ENCODE peak calls at places on chromosomes 1 and 21, in six cellular contexts. P is CD8-positive, alpha-beta T cell; W is psoas muscle; H is tibial nerve; Q is stomach; A is HCT116. M is an unnamed sample. For H3K4me1, the result is how much of the 10 kb centered on the place peaks cover.

GRCh38 chr1:227913969-227914791 is 33.6 kb downstream of the WNT9A start:
- DNase-seq in P (no peak), W (no peak), H (no peak), Q (no peak), A (no peak), M (no peak)

GRCh38 chr1:161226320-161226711 is 456 bp downstream of the TOMM40L start:
- DNase-seq in P (no peak), W (no peak), H (no peak), Q (no peak), A (no peak), M (peak)

GRCh38 chr1:163085041-163085903 is 16.1 kb downstream of the RGS4 start:
- DNase-seq in P (no peak), W (no peak), H (no peak), Q (no peak), A (no peak), M (no peak)

GRCh38 chr21:36320421-36321324 is 676 bp downstream of the MORC3 start:
- DNase-seq in P (no peak), W (peak), H (peak), Q (peak), A (peak), M (peak)

GRCh38 chr1:209727785-209728184 is 23.1 kb downstream of the HSD11B1 start:
- DNase-seq in P (no peak), W (no peak), H (no peak), Q (no peak), A (no peak), M (no peak)

GRCh38 chr1:56776581-56776980 is 42.6 kb downstream of the FYB2 start:
- DNase-seq in P (no peak), W (no peak), H (no peak), Q (no peak), A (no peak), M (no peak)

GRCh38 chr1:192977089-192977706 is 82.0 kb downstream of the UCHL5 start:
- DNase-seq in P (no peak), W (no peak), H (no peak), Q (no peak), A (no peak), M (no peak)

GRCh38 chr1:107609808-107610207 is 355.2 kb downstream of the VAV3 start:
- DNase-seq in P (no peak), W (no peak), H (no peak), Q (no peak), A (no peak), M (no peak)

GRCh38 chr1:11794446-11795237 is 11.1 kb downstream of the MTHFR start:
- DNase-seq in P (no peak), W (no peak), H (no peak), Q (no peak), A (no peak), M (no peak)

GRCh38 chr1:22815421-22816062 is 104.9 kb downstream of the EPHB2 start:
- DNase-seq in P (no peak), W (no peak), H (no peak), Q (no peak), A (no peak), M (no peak)

GRCh38 chr1:75034376-75034775 is 99.8 kb upstream of the LHX8 start:
- DNase-seq in P (no peak), W (no peak), H (no peak), Q (no peak), A (no peak), M (no peak)

GRCh38 chr21:38468989-38469388 is 29.3 kb downstream of the ERG start:
- DNase-seq in P (no peak), W (no peak), H (no peak), Q (no peak), A (no peak), M (no peak)

GRCh38 chr1:199490804-199491527 is 536.5 kb upstream of the NR5A2 start:
- DNase-seq in P (no peak), W (no peak), H (no peak), Q (no peak), A (peak), M (no peak)

GRCh38 chr1:58057820-58058219 is 488.7 kb downstream of the OMA1 start:
- DNase-seq in P (no peak), W (no peak), H (no peak), Q (no peak), A (no peak), M (no peak)

GRCh38 chr1:232383455-232384074 is 246.4 kb downstream of the SIPA1L2 start:
- DNase-seq in P (no peak), W (no peak), H (no peak), Q (no peak), A (peak), M (no peak)

GRCh38 chr21:44549525-44550211 is 1.6 kb downstream of the KRTAP10-2 start:
- DNase-seq in P (no peak), W (no peak), H (no peak), Q (no peak), A (no peak), M (peak)

GRCh38 chr1:86567341-86567740 is 20.5 kb downstream of the CLCA4 start:
- DNase-seq in P (no peak), W (no peak), H (no peak), Q (no peak), A (no peak), M (no peak)

GRCh38 chr1:178500936-178501554 is 4.3 kb upstream of the CLEC20A start:
- DNase-seq in P (no peak), W (no peak), H (no peak), Q (no peak), A (no peak), M (no peak)

GRCh38 chr1:42333662-42334239 is 1.3 kb downstream of the FOXJ3 start:
- DNase-seq in P (no peak), W (no peak), H (no peak), Q (no peak), A (no peak), M (no peak)

GRCh38 chr1:70331962-70332361 is 22.6 kb downstream of the ANKRD13C start:
- DNase-seq in P (no peak), W (no peak), H (no peak), Q (no peak), A (no peak), M (no peak)

GRCh38 chr1:185911978-185912377 is 177.8 kb downstream of the HMCN1 start:
- DNase-seq in P (no peak), W (no peak), H (no peak), Q (no peak), A (no peak), M (no peak)

GRCh38 chr1:110875216-110875731 is 2.3 kb downstream of the CD53 start:
- DNase-seq in P (peak), W (no peak), H (no peak), Q (peak), A (no peak), M (no peak)

GRCh38 chr1:85544689-85545203 is 35.8 kb upstream of the CCN1 start:
- DNase-seq in P (no peak), W (no peak), H (no peak), Q (peak), A (no peak), M (no peak)

GRCh38 chr1:31786366-31787060 is 22.4 kb upstream of the ADGRB2 start:
- DNase-seq in P (no peak), W (no peak), H (no peak), Q (no peak), A (no peak), M (no peak)

GRCh38 chr1:60280256-60280655 is 206.7 kb upstream of the C1orf87 start:
- DNase-seq in P (no peak), W (no peak), H (no peak), Q (no peak), A (no peak), M (no peak)

GRCh38 chr1:209675567-209676154 is 449 bp downstream of the G0S2 start:
- DNase-seq in P (no peak), W (peak), H (no peak), Q (peak), A (no peak), M (no peak)

GRCh38 chr1:112817555-112818373 is 102.6 kb upstream of the PPM1J start:
- DNase-seq in P (no peak), W (no peak), H (no peak), Q (no peak), A (no peak), M (peak)

GRCh38 chr1:32818804-32819541 is 1.5 kb downstream of the S100PBP start:
- DNase-seq in P (no peak), W (no peak), H (no peak), Q (no peak), A (no peak), M (no peak)

GRCh38 chr1:94332952-94333351 is 85.2 kb upstream of the ABCD3 start:
- DNase-seq in P (no peak), W (no peak), H (no peak), Q (no peak), A (no peak), M (no peak)

GRCh38 chr1:200410566-200410878 is 686 bp upstream of the ZNF281 start:
- DNase-seq in P (no peak), W (no peak), H (no peak), Q (no peak), A (peak), M (peak)

GRCh38 chr1:112231331-112231730 is 164.7 kb upstream of the CTTNBP2NL start:
- DNase-seq in P (no peak), W (no peak), H (no peak), Q (no peak), A (no peak), M (no peak)

GRCh38 chr21:41993744-41994143 is 16.4 kb downstream of the ZBTB21 start:
- DNase-seq in P (no peak), W (no peak), H (no peak), Q (no peak), A (no peak), M (no peak)

GRCh38 chr1:2942410-2942809 is 78.9 kb upstream of the ACTRT2 start:
- DNase-seq in P (no peak), W (no peak), H (no peak), Q (no peak), A (no peak), M (no peak)

GRCh38 chr1:5850503-5850902 is 141.7 kb downstream of the NPHP4 start:
- DNase-seq in P (no peak), W (no peak), H (no peak), Q (no peak), A (no peak), M (no peak)

GRCh38 chr1:30416221-30416820 is 307.1 kb downstream of the MATN1 start:
- DNase-seq in P (no peak), W (no peak), H (no peak), Q (peak), A (no peak), M (no peak)

GRCh38 chr1:202170726-202171125 is 10.3 kb upstream of the PTPN7 start:
- DNase-seq in P (no peak), W (no peak), H (no peak), Q (no peak), A (no peak), M (no peak)

DNA sequence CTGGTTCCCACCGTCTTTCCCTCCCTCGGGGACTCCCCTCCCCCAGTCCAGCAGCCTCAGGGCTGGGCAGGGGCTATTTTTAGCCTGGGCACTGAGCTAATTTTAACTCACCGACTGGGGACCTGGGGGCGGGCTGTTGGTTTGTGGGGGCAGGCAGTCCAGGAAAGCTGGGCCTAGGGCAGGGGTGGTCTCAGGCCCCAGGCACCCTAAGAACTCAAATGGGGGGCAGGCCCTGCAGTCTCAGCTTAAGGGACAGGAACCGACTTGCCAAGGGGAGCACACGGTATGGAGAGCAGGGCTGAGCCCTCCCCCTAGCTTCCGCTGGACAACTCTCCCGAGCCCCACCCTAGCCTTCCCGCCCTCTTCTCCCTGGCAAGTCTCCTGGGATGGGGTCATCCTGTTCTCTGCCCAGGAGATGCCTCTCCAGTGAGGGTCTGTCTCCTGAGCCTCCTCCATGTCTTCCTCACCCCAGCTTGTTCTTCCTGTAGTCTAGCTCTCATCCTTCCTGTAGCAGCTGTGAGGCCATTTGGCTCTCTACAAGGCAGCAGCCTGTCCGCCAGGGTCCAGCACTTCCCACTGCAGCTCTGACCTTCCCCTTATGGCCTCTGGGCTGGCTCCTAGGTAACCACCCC is 10.1 kb downstream of the MEF2D start:
- DNase-seq in P (no peak), W (no peak), H (no peak), Q (no peak), A (no peak), M (no peak)
- H3K4me1 ChIP-seq in P (half or more), W (half or more), H (half or more), Q (half or more), A (half or more), M (under half)

GRCh38 chr1:8406946-8407345 is 89.0 kb downstream of the SLC45A1 start:
- DNase-seq in P (no peak), W (no peak), H (no peak), Q (no peak), A (no peak), M (no peak)
- H3K4me1 ChIP-seq in P (under half), W (half or more), H (under half), Q (half or more), A (under half), M (under half)

DNA sequence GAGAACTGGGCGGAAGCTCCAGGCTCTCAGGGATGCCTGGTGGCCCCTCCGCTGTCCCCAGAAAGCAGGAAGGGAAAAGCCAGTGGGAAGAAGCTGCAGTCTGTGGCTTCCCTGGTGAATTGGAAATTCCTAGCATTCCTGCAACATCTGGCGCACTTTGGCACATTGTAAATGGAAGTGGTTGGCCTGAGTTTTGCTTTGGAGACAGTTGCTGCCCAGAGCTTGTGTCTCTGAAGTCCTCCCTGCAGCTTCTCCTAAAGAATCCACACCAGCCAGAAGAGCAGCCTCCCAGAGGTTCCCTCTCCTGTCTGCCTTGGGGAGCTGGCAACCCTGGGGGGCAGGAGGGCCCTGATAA is 48.2 kb downstream of the ARHGEF10L start:
- DNase-seq in P (no peak), W (no peak), H (no peak), Q (no peak), A (no peak), M (no peak)
- H3K4me1 ChIP-seq in P (under half), W (under half), H (under half), Q (half or more), A (under half), M (under half)

GRCh38 chr1:154416496-154417337 is 11.6 kb downstream of the IL6R start:
- DNase-seq in P (no peak), W (no peak), H (no peak), Q (no peak), A (no peak), M (no peak)
- H3K4me1 ChIP-seq in P (under half), W (half or more), H (under half), Q (half or more), A (under half), M (under half)

GRCh38 chr21:22890656-22891055 is 1892.4 kb downstream of the NCAM2 start:
- DNase-seq in P (no peak), W (no peak), H (no peak), Q (no peak), A (no peak), M (no peak)
- H3K4me1 ChIP-seq in P (under half), W (under half), H (under half), Q (under half), A (under half), M (under half)

GRCh38 chr21:34881421-34881820 is 167.7 kb downstream of the RUNX1 start:
- DNase-seq in P (no peak), W (no peak), H (no peak), Q (no peak), A (no peak), M (no peak)

GRCh38 chr21:34880401-34880800 is 168.7 kb downstream of the RUNX1 start:
- DNase-seq in P (no peak), W (no peak), H (no peak), Q (no peak), A (no peak), M (no peak)

GRCh38 chr21:34877485-34878128 is 171.5 kb downstream of the RUNX1 start:
- DNase-seq in P (no peak), W (no peak), H (no peak), Q (peak), A (no peak), M (no peak)

GRCh38 chr21:34878501-34878900 is 170.6 kb downstream of the RUNX1 start:
- DNase-seq in P (no peak), W (no peak), H (no peak), Q (peak), A (no peak), M (no peak)

GRCh38 chr21:34878940-34879339 is 170.2 kb downstream of the RUNX1 start:
- DNase-seq in P (no peak), W (no peak), H (no peak), Q (no peak), A (no peak), M (no peak)
- H3K4me1 ChIP-seq in P (under half), W (under half), H (under half), Q (under half), A (half or more), M (under half)

GRCh38 chr1:18644013-18644399 is 13.4 kb downstream of the PAX7 start:
- DNase-seq in P (no peak), W (no peak), H (no peak), Q (no peak), A (no peak), M (no peak)
- H3K4me1 ChIP-seq in P (under half), W (under half), H (under half), Q (half or more), A (under half), M (under half)